ENCODE peak calls at places on chromosomes 7 and 10, in five cellular contexts. One of them, this sample, is unnamed.

GRCh38 chr10:88045116-88045515 is 181.7 kb downstream of the PTEN start:
- DNase-seq in gastrocnemius medialis: no peak
- DNase-seq in CD8-positive, alpha-beta memory T cell: no peak
- DNase-seq in AG10803: no peak
- DNase-seq in nucleus accumbens: no peak
- DNase-seq in this sample: peak

GRCh38 chr7:29946428-29947186 is 43.0 kb downstream of the SCRN1 start:
- DNase-seq in CD8-positive, alpha-beta memory T cell: no peak
- DNase-seq in gastrocnemius medialis: no peak
- DNase-seq in nucleus accumbens: no peak
- DNase-seq in AG10803: peak
- DNase-seq in this sample: peak

GRCh38 chr7:99143853-99144672 is at the start of gene SMURF1:
- DNase-seq in gastrocnemius medialis: peak
- DNase-seq in nucleus accumbens: peak
- DNase-seq in CD8-positive, alpha-beta memory T cell: peak
- DNase-seq in AG10803: peak
- DNase-seq in this sample: peak

GRCh38 chr10:117609095-117609821 is 66.7 kb downstream of the EMX2 start:
- DNase-seq in gastrocnemius medialis: no peak
- DNase-seq in AG10803: peak
- DNase-seq in nucleus accumbens: no peak
- DNase-seq in CD8-positive, alpha-beta memory T cell: no peak
- DNase-seq in this sample: peak

GRCh38 chr10:71554671-71555070 is 158.0 kb downstream of the CDH23 start:
- DNase-seq in gastrocnemius medialis: no peak
- DNase-seq in nucleus accumbens: no peak
- DNase-seq in AG10803: no peak
- DNase-seq in CD8-positive, alpha-beta memory T cell: no peak
- DNase-seq in this sample: no peak

GRCh38 chr10:47361293-47361692 is 13.1 kb downstream of the RBP3 start:
- DNase-seq in nucleus accumbens: peak
- DNase-seq in gastrocnemius medialis: no peak
- DNase-seq in CD8-positive, alpha-beta memory T cell: no peak
- DNase-seq in AG10803: peak
- DNase-seq in this sample: no peak

GRCh38 chr10:96172666-96173065 is 42.6 kb downstream of the ZNF518A start:
- DNase-seq in nucleus accumbens: no peak
- DNase-seq in AG10803: no peak
- DNase-seq in gastrocnemius medialis: no peak
- DNase-seq in CD8-positive, alpha-beta memory T cell: no peak
- DNase-seq in this sample: no peak

GRCh38 chr7:137742051-137742450 is 104.7 kb downstream of the DGKI start:
- DNase-seq in CD8-positive, alpha-beta memory T cell: no peak
- DNase-seq in AG10803: no peak
- DNase-seq in gastrocnemius medialis: no peak
- DNase-seq in nucleus accumbens: no peak
- DNase-seq in this sample: no peak

GRCh38 chr7:148419856-148420508 is 170.6 kb upstream of the C7orf33 start:
- DNase-seq in CD8-positive, alpha-beta memory T cell: no peak
- DNase-seq in nucleus accumbens: no peak
- DNase-seq in gastrocnemius medialis: no peak
- DNase-seq in AG10803: no peak
- DNase-seq in this sample: no peak

GRCh38 chr10:71435571-71436267 is 39.0 kb downstream of the CDH23 start:
- DNase-seq in CD8-positive, alpha-beta memory T cell: no peak
- DNase-seq in AG10803: peak
- DNase-seq in nucleus accumbens: no peak
- DNase-seq in gastrocnemius medialis: no peak
- DNase-seq in this sample: no peak

GRCh38 chr7:129855234-129855673 is 97.5 kb downstream of the UBE2H start:
- DNase-seq in CD8-positive, alpha-beta memory T cell: no peak
- DNase-seq in gastrocnemius medialis: no peak
- DNase-seq in nucleus accumbens: no peak
- DNase-seq in AG10803: peak
- DNase-seq in this sample: peak

GRCh38 chr7:2527505-2528464 is 8.2 kb downstream of the LFNG start:
- DNase-seq in nucleus accumbens: no peak
- DNase-seq in gastrocnemius medialis: no peak
- DNase-seq in CD8-positive, alpha-beta memory T cell: no peak
- DNase-seq in AG10803: peak
- DNase-seq in this sample: peak

GRCh38 chr10:3902809-3903410 is 117.9 kb upstream of the KLF6 start:
- DNase-seq in AG10803: peak
- DNase-seq in CD8-positive, alpha-beta memory T cell: no peak
- DNase-seq in gastrocnemius medialis: no peak
- DNase-seq in nucleus accumbens: no peak
- DNase-seq in this sample: peak

GRCh38 chr10:119740096-119740495 is 14.2 kb downstream of the INPP5F start:
- DNase-seq in gastrocnemius medialis: no peak
- DNase-seq in CD8-positive, alpha-beta memory T cell: no peak
- DNase-seq in AG10803: no peak
- DNase-seq in nucleus accumbens: no peak
- DNase-seq in this sample: no peak

GRCh38 chr7:147279951-147280350 is 1163.3 kb downstream of the CNTNAP2 start:
- DNase-seq in CD8-positive, alpha-beta memory T cell: no peak
- DNase-seq in gastrocnemius medialis: no peak
- DNase-seq in nucleus accumbens: no peak
- DNase-seq in AG10803: no peak
- DNase-seq in this sample: no peak

GRCh38 chr10:93062499-93063216 is 2.1 kb downstream of the CYP26C1 start:
- DNase-seq in nucleus accumbens: no peak
- DNase-seq in AG10803: peak
- DNase-seq in gastrocnemius medialis: no peak
- DNase-seq in CD8-positive, alpha-beta memory T cell: peak
- DNase-seq in this sample: peak

GRCh38 chr10:4138146-4138721 is 353.2 kb upstream of the KLF6 start:
- DNase-seq in AG10803: peak
- DNase-seq in CD8-positive, alpha-beta memory T cell: no peak
- DNase-seq in gastrocnemius medialis: no peak
- DNase-seq in nucleus accumbens: no peak
- DNase-seq in this sample: peak

GRCh38 chr10:110843031-110843430 is 28.7 kb upstream of the PDCD4 start:
- DNase-seq in CD8-positive, alpha-beta memory T cell: peak
- DNase-seq in nucleus accumbens: no peak
- DNase-seq in AG10803: no peak
- DNase-seq in gastrocnemius medialis: no peak
- DNase-seq in this sample: no peak

GRCh38 chr10:33413093-33413442 is 78.6 kb upstream of the NRP1 start:
- DNase-seq in AG10803: no peak
- DNase-seq in nucleus accumbens: no peak
- DNase-seq in gastrocnemius medialis: no peak
- DNase-seq in CD8-positive, alpha-beta memory T cell: no peak
- DNase-seq in this sample: no peak

GRCh38 chr10:43110318-43111071 is 27.8 kb upstream of the CSGALNACT2 start:
- DNase-seq in gastrocnemius medialis: no peak
- DNase-seq in nucleus accumbens: no peak
- DNase-seq in AG10803: peak
- DNase-seq in CD8-positive, alpha-beta memory T cell: no peak
- DNase-seq in this sample: peak